ENCODE peak calls at places on chromosomes 7 and 10, in nine cellular contexts. R is stomach, I is HCT116, T is Panc1, L is transverse colon, P is suprapubic skin, G is SK-N-SH, Q is prostate gland, E is K562. M is an unnamed sample.
A peak's percentile ranks its signal among the peaks of the same experiment; 100 is the strongest.

GRCh38 chr10:11210211-11210922 is 192.7 kb downstream of the CELF2 start:
- DNase-seq in R (no peak), I (no peak), T (no peak), L (no peak), P (no peak), G (no peak), Q (no peak), E (no peak), M (no peak)

GRCh38 chr10:78972160-78972946 is 96.4 kb upstream of the ZMIZ1 start:
- DNase-seq in R (peak; percentile 48), I (peak; percentile 31), T (peak; percentile 57), L (peak; percentile 59), P (peak; percentile 88), G (peak; percentile 78), Q (peak; percentile 22), E (peak; percentile 87), M (no peak)

GRCh38 chr7:76225379-76225778 is 23.7 kb downstream of the SRRM3 start:
- DNase-seq in R (no peak), I (no peak), T (no peak), L (no peak), P (no peak), G (no peak), Q (no peak), E (peak; percentile 78), M (no peak)

GRCh38 chr10:62511656-62512055 is 137.5 kb downstream of the ZNF365 start:
- DNase-seq in R (no peak), I (no peak), T (no peak), L (no peak), P (no peak), G (no peak), Q (no peak), E (no peak), M (no peak)

GRCh38 chr7:75734586-75735047 is 4.1 kb downstream of the HIP1 start:
- DNase-seq in R (no peak), I (no peak), T (no peak), L (no peak), P (no peak), G (no peak), Q (no peak), E (peak; percentile 78), M (no peak)

GRCh38 chr7:51827641-51828040 is 511.0 kb upstream of the COBL start:
- DNase-seq in R (no peak), I (no peak), T (no peak), L (no peak), P (no peak), G (no peak), Q (no peak), E (no peak), M (no peak)

GRCh38 chr10:11793762-11794479 is 29.2 kb upstream of the PROSER2 start:
- DNase-seq in R (no peak), I (peak; percentile 86), T (no peak), L (no peak), P (no peak), G (no peak), Q (no peak), E (no peak), M (no peak)

GRCh38 chr10:114831186-114831867 is 9.7 kb downstream of the FHIP2A start:
- DNase-seq in R (no peak), I (no peak), T (no peak), L (no peak), P (no peak), G (no peak), Q (no peak), E (no peak), M (no peak)

GRCh38 chr10:125769175-125769574 is 6.4 kb downstream of the MMP21 start:
- DNase-seq in R (no peak), I (no peak), T (no peak), L (no peak), P (no peak), G (no peak), Q (no peak), E (no peak), M (no peak)

GRCh38 chr10:96124230-96125141 is 5.6 kb upstream of the ZNF518A start:
- DNase-seq in R (peak; percentile 51), I (peak; percentile 67), T (peak; percentile 60), L (peak; percentile 63), P (no peak), G (peak; percentile 30), Q (no peak), E (peak; percentile 74), M (peak; percentile 77)

GRCh38 chr10:69089638-69090599 is 2.0 kb downstream of the SRGN start:
- DNase-seq in R (peak; percentile 51), I (no peak), T (no peak), L (peak; percentile 61), P (no peak), G (no peak), Q (no peak), E (no peak), M (peak; percentile 84)
- H3K4me3 ChIP-seq in R (peak overlapping the region; percentile 35), I (no peak overlapping the region), T (no peak overlapping the region), L (peak overlapping the region; percentile 52), P (peak overlapping the region; percentile 44), G (no peak overlapping the region), Q (no peak overlapping the region), E (peak overlapping the region; percentile 51), M (peak overlapping the region; percentile 47)

DNA sequence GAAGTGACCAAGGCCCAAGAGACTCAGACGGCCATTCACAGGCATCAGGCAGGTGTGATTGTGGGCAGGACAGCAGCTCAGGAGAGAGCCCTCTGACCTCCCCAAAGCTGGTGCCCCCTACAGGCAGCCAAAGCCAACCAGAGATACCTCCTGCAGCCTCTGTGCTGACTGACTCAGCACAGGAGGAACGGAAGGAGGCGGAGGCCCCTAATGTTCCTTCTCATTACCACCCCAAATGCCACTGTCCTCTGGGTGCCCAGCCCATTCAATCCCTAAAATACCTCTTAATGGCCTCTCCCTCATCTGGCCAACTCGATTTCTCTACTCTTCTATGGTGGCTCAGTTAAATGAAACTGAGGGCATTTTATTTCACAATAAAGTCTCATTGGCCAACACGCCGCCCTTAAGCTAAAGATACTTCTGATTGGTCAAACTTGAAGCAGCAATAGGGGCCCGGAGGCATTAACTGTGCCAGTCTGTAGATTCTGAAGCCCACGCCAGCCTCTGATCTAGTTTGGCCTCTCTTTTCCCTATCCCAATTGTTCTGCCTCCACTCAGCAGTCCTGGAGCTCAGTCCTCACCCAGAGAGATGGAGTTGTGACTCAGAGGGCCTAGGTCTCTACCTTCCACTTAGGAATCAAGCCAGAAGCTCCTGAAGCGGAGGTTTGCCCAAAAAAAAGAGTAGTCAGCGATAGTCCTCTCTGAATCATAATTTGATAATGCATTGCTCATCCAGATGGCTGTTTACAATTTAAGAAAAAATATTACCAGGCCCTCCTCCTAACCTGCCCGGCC is 1.2 kb downstream of the CYREN start:
- DNase-seq in R (no peak), I (peak; percentile 68), T (peak; percentile 30), L (peak; percentile 76), P (no peak), G (peak; percentile 65), Q (no peak), E (peak; percentile 78), M (peak; percentile 88)
- TF ChIP-seq POLR2AphosphoS5 in R (peak; percentile 32), I (peak; percentile 59), T (no peak), L (no peak), P (no peak), G (no peak), Q (no peak), E (peak; percentile 48), M (peak; percentile 72)

GRCh38 chr10:86295351-86295750 is 71.2 kb downstream of the GRID1 start:
- DNase-seq in R (peak; percentile 13), I (no peak), T (no peak), L (no peak), P (peak; percentile 65), G (peak; percentile 2), Q (no peak), E (no peak), M (peak; percentile 49)
- H3K27me3 ChIP-seq in R (no peaks in the 10 kb centered on the region), I (no peaks in the 10 kb centered on the region), T (peaks cover 6% of the 10 kb centered on the region), L (no peaks in the 10 kb centered on the region), P (no peaks in the 10 kb centered on the region), G (no peaks in the 10 kb centered on the region), Q (no peaks in the 10 kb centered on the region), E (peaks cover 6% of the 10 kb centered on the region), M (no peaks in the 10 kb centered on the region)

DNA sequence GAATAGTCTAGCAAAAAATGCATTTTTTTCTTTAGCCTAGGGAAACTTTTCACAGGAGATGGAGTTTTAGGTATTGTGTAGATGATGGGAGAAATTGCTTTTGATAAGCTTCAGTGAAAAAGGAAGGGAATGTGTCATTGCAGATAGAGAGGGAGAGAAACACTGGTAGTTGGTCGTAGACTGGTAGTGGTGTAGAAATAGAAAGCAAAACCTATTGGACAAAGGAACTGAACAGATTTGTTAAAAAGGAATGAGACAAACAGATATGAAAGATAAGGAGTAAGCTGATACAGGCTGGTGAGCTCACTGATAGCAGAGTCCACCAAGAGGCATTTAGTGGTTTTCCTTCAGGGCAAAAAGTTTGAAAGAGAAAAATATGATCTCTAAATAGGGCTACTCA is 94.3 kb downstream of the ZEB1 start:
- DNase-seq in R (no peak), I (no peak), T (no peak), L (no peak), P (no peak), G (peak; percentile 26), Q (no peak), E (no peak), M (no peak)
- H3K4me3 ChIP-seq in R (no peak overlapping the region), I (no peak overlapping the region), T (no peak overlapping the region), L (no peak overlapping the region), P (no peak overlapping the region), G (peak overlapping the region; percentile 25), Q (no peak overlapping the region), E (no peak overlapping the region), M (no peak overlapping the region)

GRCh38 chr10:80497187-80498038 is 40.3 kb upstream of the SH2D4B start:
- DNase-seq in R (peak; percentile 26), I (no peak), T (no peak), L (peak; percentile 28), P (no peak), G (no peak), Q (no peak), E (peak; percentile 92), M (peak; percentile 88)
- TF ChIP-seq POLR2AphosphoS5 in R (no peak), I (no peak), T (no peak), L (no peak), P (no peak), G (no peak), Q (peak; percentile 32), E (peak; percentile 94), M (peak; percentile 69)

GRCh38 chr7:25495905-25496304 is 267.6 kb upstream of the NPVF start:
- DNase-seq in R (no peak), I (no peak), T (no peak), L (no peak), P (no peak), G (no peak), Q (no peak), E (no peak), M (no peak)
- H3K27me3 ChIP-seq in R (no peaks in the 10 kb centered on the region), I (peaks cover 9% of the 10 kb centered on the region), T (peaks cover 3% of the 10 kb centered on the region), L (no peaks in the 10 kb centered on the region), P (no peaks in the 10 kb centered on the region), G (no peaks in the 10 kb centered on the region), Q (no peaks in the 10 kb centered on the region), E (no peaks in the 10 kb centered on the region), M (no peaks in the 10 kb centered on the region)

DNA sequence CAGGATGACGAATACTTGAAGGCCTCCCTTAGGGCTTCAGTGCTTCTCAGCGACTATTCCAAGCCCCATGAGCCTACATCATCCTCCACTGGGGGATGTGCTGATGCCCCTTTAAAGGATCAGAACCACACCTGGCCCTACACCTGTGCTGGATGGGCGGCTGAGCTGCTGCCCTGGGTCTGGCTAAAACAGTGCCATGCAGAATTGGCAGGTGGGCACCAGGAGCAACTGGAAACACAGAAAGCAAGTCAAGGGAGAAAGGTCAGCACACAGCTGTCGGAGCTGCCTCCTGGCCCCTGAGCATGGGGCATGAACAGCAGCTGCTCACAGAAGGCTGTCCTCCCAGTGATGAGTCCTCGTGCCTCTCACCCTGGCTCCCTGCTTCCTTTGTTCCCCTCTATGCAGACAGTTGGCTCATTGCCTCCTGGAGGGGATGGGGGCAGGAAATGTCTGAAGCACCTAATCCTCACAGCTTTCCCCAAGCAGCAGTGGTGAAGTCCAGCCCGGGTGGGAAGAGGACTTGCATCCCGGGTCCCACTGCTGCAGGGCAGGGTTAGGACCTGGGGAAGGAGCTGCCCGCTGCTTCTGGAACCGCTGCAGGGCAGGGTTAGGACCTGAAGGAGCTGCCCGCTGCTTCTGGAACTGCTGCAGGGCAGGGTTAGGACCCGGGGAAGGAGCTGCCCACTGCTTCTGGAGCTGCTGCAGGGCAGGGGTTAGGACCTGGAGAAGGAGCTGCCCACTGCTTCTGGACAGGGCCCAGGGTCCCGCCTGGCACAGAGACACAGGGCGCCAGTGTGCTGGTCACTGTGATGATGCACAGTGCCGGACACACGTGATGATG is 37.4 kb downstream of the VIPR2 start:
- DNase-seq in R (no peak), I (no peak), T (no peak), L (no peak), P (no peak), G (no peak), Q (no peak), E (no peak), M (peak; percentile 59)
- H3K4me3 ChIP-seq in R (no peak overlapping the region), I (no peak overlapping the region), T (no peak overlapping the region), L (no peak overlapping the region), P (no peak overlapping the region), G (no peak overlapping the region), Q (no peak overlapping the region), E (no peak overlapping the region), M (no peak overlapping the region)

M was measured in spleen.